ENCODE peak calls at places on chromosomes 16 and 17, in nine cellular contexts. X is adipocyte; U is fibroblast of lung; D is stomach; A is CD8-positive, alpha-beta memory T cell; I is transverse colon; C is mesendoderm; S is upper lobe of right lung; Z is adrenal gland. L is an unnamed sample. For H3K4me1, the result is how much of the 10 kb centered on the place peaks cover.

GRCh38 chr16:71246309-71246708 is 15.8 kb upstream of the HYDIN start:
- DNase-seq in C (no peak), S (no peak), I (no peak), A (no peak), D (no peak), X (no peak), Z (no peak), U (no peak), L (no peak)

GRCh38 chr17:61490540-61490975 is 38.3 kb downstream of the TBX4 start:
- DNase-seq in S (no peak), D (peak), Z (no peak), I (no peak), A (no peak), U (peak), X (peak), C (no peak), L (peak)

GRCh38 chr16:73046484-73047214 is 1.3 kb downstream of the ZFHX3 start:
- DNase-seq in X (no peak), I (no peak), C (no peak), U (no peak), D (no peak), S (no peak), Z (no peak), A (no peak), L (no peak)

GRCh38 chr17:59972778-59973177 is 8.2 kb upstream of the RNFT1 start:
- DNase-seq in I (no peak), C (no peak), S (no peak), X (peak), D (no peak), Z (no peak), A (no peak), U (peak), L (no peak)

GRCh38 chr16:59385953-59386352 is 651.8 kb upstream of the GOT2 start:
- DNase-seq in A (no peak), C (peak), U (peak), I (no peak), D (no peak), S (no peak), Z (peak), X (peak), L (no peak)

GRCh38 chr17:65389956-65390355 is 171.5 kb downstream of the AXIN2 start:
- DNase-seq in D (no peak), U (peak), I (no peak), A (no peak), X (peak), Z (peak), C (no peak), S (no peak), L (no peak)

GRCh38 chr16:60979119-60979518 is 1057.1 kb downstream of the CDH8 start:
- DNase-seq in S (no peak), U (no peak), Z (no peak), A (no peak), I (no peak), D (no peak), X (no peak), C (no peak), L (peak)

GRCh38 chr17:55237268-55237667 is 27.5 kb upstream of the HLF start:
- DNase-seq in X (peak), A (no peak), C (no peak), D (no peak), Z (no peak), S (no peak), U (no peak), I (no peak), L (no peak)

GRCh38 chr16:12709807-12710206 is 93.9 kb downstream of the CPPED1 start:
- DNase-seq in X (no peak), I (no peak), C (no peak), Z (no peak), D (no peak), S (no peak), A (no peak), U (no peak), L (no peak)

GRCh38 chr17:42333053-42333452 is 44.8 kb downstream of the STAT5A start:
- DNase-seq in A (no peak), Z (no peak), I (no peak), C (no peak), D (no peak), S (no peak), U (no peak), X (no peak), L (no peak)

GRCh38 chr16:55480228-55480655 is 1.2 kb downstream of the MMP2 start:
- DNase-seq in X (peak), D (peak), U (peak), S (peak), C (peak), Z (peak), I (peak), A (no peak), L (peak)

GRCh38 chr17:31147507-31148202 is 52.9 kb downstream of the NF1 start:
- DNase-seq in Z (no peak), S (no peak), C (peak), A (no peak), D (no peak), I (no peak), X (peak), U (no peak), L (no peak)

GRCh38 chr17:75896360-75897075 is at the start of gene TRIM65:
- DNase-seq in Z (peak), X (peak), C (peak), A (peak), I (peak), S (peak), D (peak), U (peak), L (peak)

GRCh38 chr17:35294756-35295155 is 51.9 kb downstream of the SLFN5 start:
- DNase-seq in S (no peak), A (no peak), I (no peak), U (no peak), X (peak), D (no peak), Z (no peak), C (no peak), L (no peak)

GRCh38 chr17:75872434-75873351 is 5.7 kb downstream of the TRIM47 start:
- DNase-seq in U (peak), X (peak), I (peak), A (peak), D (peak), Z (peak), S (peak), C (peak), L (peak)

GRCh38 chr16:2692948-2693651 is 10.8 kb downstream of the KCTD5 start:
- DNase-seq in S (no peak), U (peak), X (no peak), I (peak), D (peak), Z (no peak), A (no peak), C (peak), L (no peak)

GRCh38 chr17:499836-500543 is 147.4 kb upstream of the RPH3AL start:
- DNase-seq in I (no peak), S (no peak), A (no peak), Z (no peak), D (peak), C (no peak), X (no peak), U (no peak), L (no peak)

GRCh38 chr16:84362410-84362809 is 5.9 kb upstream of the ATP2C2 start:
- DNase-seq in C (peak), D (no peak), X (no peak), S (no peak), I (peak), A (no peak), Z (no peak), U (no peak), L (no peak)

GRCh38 chr16:87929986-87930385 is 6.3 kb downstream of the CA5A start:
- DNase-seq in S (no peak), X (no peak), A (no peak), Z (no peak), I (no peak), C (no peak), U (peak), D (no peak), L (no peak)

GRCh38 chr17:55617441-55617840 is 105.2 kb downstream of the TMEM100 start:
- DNase-seq in A (no peak), D (no peak), X (no peak), C (no peak), U (no peak), Z (no peak), S (no peak), I (no peak), L (no peak)

GRCh38 chr16:23640669-23640958 is 496 bp downstream of the PALB2 start:
- DNase-seq in D (no peak), C (peak), S (no peak), Z (no peak), X (no peak), A (no peak), I (no peak), U (peak), L (no peak)

GRCh38 chr17:13086142-13086769 is 68.4 kb upstream of the ELAC2 start:
- DNase-seq in I (no peak), U (no peak), X (no peak), Z (no peak), A (no peak), C (no peak), S (no peak), D (no peak), L (no peak)

GRCh38 chr17:16950488-16950887 is 21.4 kb downstream of the TNFRSF13B start:
- DNase-seq in C (no peak), S (peak), D (peak), A (no peak), X (no peak), I (no peak), U (no peak), Z (no peak), L (no peak)

GRCh38 chr16:86046901-86047300 is 147.9 kb downstream of the IRF8 start:
- DNase-seq in U (no peak), D (no peak), I (peak), A (no peak), S (peak), C (no peak), X (no peak), Z (no peak), L (peak)

GRCh38 chr17:18039535-18040286 is 503 bp downstream of the GID4 start:
- DNase-seq in D (peak), X (no peak), C (peak), S (peak), Z (no peak), U (no peak), A (no peak), I (peak), L (peak)

GRCh38 chr17:56159764-56160394 is 6.6 kb downstream of the ANKFN1 start:
- DNase-seq in I (no peak), Z (no peak), U (peak), C (no peak), S (no peak), X (no peak), A (no peak), D (no peak), L (no peak)

GRCh38 chr16:11131706-11132105 is 124.3 kb downstream of the SOCS1 start:
- DNase-seq in D (no peak), U (no peak), X (no peak), I (no peak), Z (no peak), S (no peak), C (no peak), A (no peak), L (no peak)
- H3K4me1 ChIP-seq in D (half or more), U (under half), X (under half), I (under half), Z (under half), S (half or more), C (under half), A (under half), L (under half)

GRCh38 chr17:48587276-48588073 is 2.6 kb downstream of the HOXB3 start:
- DNase-seq in S (peak), D (no peak), C (no peak), A (no peak), Z (no peak), X (no peak), U (no peak), I (no peak), L (no peak)

GRCh38 chr17:48589060-48589830 is 796 bp downstream of the HOXB3 start:
- DNase-seq in C (no peak), Z (no peak), A (no peak), D (no peak), X (no peak), U (no peak), S (no peak), I (no peak), L (no peak)

GRCh38 chr17:48588074-48588415 is 2.0 kb downstream of the HOXB3 start:
- DNase-seq in Z (no peak), U (no peak), C (no peak), S (peak), I (no peak), D (no peak), A (no peak), X (no peak), L (no peak)

GRCh38 chr17:48589831-48590602 is at the start of gene HOXB3:
- DNase-seq in A (no peak), S (no peak), Z (no peak), I (no peak), D (no peak), C (no peak), U (no peak), X (no peak), L (no peak)

GRCh38 chr17:48588519-48588918 is 1.5 kb downstream of the HOXB3 start:
- DNase-seq in S (no peak), X (no peak), D (no peak), I (no peak), A (no peak), U (no peak), Z (no peak), C (no peak), L (no peak)
- H3K4me3 ChIP-seq in S (peak), X (no peak), D (no peak), I (peak), A (no peak), U (peak), Z (no peak), C (no peak), L (no peak)

GRCh38 chr17:57911021-57911420 is 44.2 kb downstream of the CUEDC1 start:
- DNase-seq in X (no peak), Z (no peak), U (no peak), D (no peak), I (no peak), A (no peak), C (no peak), S (no peak), L (no peak)

GRCh38 chr17:57911834-57912673 is 43.2 kb downstream of the CUEDC1 start:
- DNase-seq in A (no peak), S (peak), D (peak), U (peak), Z (peak), C (no peak), I (peak), X (no peak), L (peak)

GRCh38 chr17:57908278-57908677 is 46.9 kb downstream of the CUEDC1 start:
- DNase-seq in C (no peak), A (no peak), X (no peak), I (no peak), S (no peak), U (no peak), D (no peak), Z (no peak), L (no peak)

GRCh38 chr17:57909548-57909947 is 45.7 kb downstream of the CUEDC1 start:
- DNase-seq in U (no peak), C (peak), I (no peak), Z (no peak), S (no peak), X (no peak), D (no peak), A (no peak), L (no peak)

GRCh38 chr17:57910462-57910861 is 44.8 kb downstream of the CUEDC1 start:
- DNase-seq in U (no peak), C (no peak), A (no peak), S (no peak), D (no peak), Z (no peak), I (no peak), X (no peak), L (no peak)
- H3K4me1 ChIP-seq in U (under half), C (under half), A (under half), S (under half), D (half or more), Z (under half), I (half or more), X (under half), L (under half)

DNA sequence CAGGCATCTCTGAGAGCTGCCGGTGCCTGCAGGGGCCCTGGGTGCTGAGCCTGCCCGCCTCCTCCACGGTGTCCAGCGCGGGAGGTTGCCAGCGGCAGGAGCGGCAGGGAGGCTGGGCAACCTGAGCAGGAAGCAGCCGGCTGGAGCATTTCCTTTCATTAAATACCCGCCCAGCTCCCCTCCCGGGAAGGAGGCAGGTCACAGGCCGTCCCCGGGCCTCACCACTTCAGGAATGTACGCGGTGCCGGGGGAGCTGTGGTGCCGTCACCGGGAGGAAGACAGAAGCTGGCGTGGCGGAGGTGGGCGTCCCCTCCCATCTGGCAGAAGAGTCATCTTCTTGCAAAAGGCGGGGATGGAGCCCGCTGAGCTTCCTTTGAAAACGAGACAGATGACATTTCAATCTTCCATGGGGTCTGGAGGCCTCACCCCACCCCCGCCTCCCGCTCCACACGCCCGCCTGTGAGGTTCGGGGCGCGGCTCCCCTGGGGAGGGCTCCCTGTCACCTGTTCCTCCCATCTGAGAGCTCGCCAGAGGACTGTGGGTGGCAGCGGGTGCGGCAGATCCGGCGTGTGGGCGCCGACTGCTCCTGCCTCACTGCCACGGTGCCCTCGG is 16.0 kb downstream of the SOX8 start:
- DNase-seq in U (peak), Z (peak), S (no peak), X (peak), C (peak), D (peak), A (peak), I (peak), L (no peak)
- H3K4me3 ChIP-seq in U (no peak), Z (no peak), S (peak), X (no peak), C (no peak), D (peak), A (peak), I (no peak), L (peak)

DNA sequence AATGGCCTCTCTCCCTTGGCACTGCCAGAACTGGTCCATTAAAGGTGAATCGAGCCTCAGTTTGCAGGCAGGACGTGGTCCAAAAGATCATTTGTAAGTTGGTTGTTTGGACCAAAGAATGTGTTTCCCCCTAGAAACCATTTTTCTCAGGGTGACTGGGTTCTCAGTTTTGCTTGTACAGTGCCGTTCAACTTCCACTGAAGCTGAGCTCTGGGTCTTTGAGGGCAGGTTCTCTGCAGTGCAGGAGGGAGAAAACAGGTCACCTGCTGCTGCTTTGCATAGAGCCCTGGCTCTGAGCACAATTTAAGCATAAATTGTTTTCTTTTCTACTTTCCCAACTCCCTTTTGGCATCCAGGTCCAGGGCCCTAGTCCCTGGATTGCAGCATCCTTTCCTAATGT is 8.9 kb upstream of the AMZ2 start:
- DNase-seq in S (no peak), D (no peak), A (no peak), X (no peak), Z (no peak), U (no peak), I (peak), C (no peak), L (no peak)
- H3K4me1 ChIP-seq in S (under half), D (under half), A (half or more), X (under half), Z (under half), U (under half), I (under half), C (under half), L (under half)

GRCh38 chr17:80219777-80220708 is at the start of the genes SGSH and SLC26A11:
- DNase-seq in S (peak), Z (peak), D (peak), X (peak), I (peak), C (peak), U (peak), A (peak), L (peak)
- H3K4me3 ChIP-seq in S (peak), Z (peak), D (peak), X (peak), I (peak), C (peak), U (peak), A (peak), L (peak)

L was measured in left lung.